ENCODE peak calls at places on chromosomes 3 and 15, in seven cellular contexts. One of them, this sample, is unnamed.

GRCh38 chr3:101643861-101644613 is 32.9 kb downstream of the ZBTB11 start:
- DNase-seq in hepatocyte: no peak
- DNase-seq in neural progenitor cell: no peak
- DNase-seq in SK-N-SH: no peak
- DNase-seq in GM23338: no peak
- DNase-seq in OCI-LY7: no peak
- DNase-seq in GM23248: peak
- DNase-seq in this sample: peak

GRCh38 chr3:185411133-185411532 is 48.2 kb downstream of the MAP3K13 start:
- DNase-seq in hepatocyte: no peak
- DNase-seq in neural progenitor cell: no peak
- DNase-seq in SK-N-SH: no peak
- DNase-seq in GM23338: no peak
- DNase-seq in OCI-LY7: no peak
- DNase-seq in GM23248: peak
- DNase-seq in this sample: no peak

GRCh38 chr3:133887951-133888703 is 7.6 kb downstream of the RAB6B start:
- DNase-seq in hepatocyte: no peak
- DNase-seq in neural progenitor cell: no peak
- DNase-seq in SK-N-SH: no peak
- DNase-seq in GM23338: no peak
- DNase-seq in OCI-LY7: no peak
- DNase-seq in GM23248: peak
- DNase-seq in this sample: no peak

GRCh38 chr15:96046620-96047240 is 283.8 kb upstream of the NR2F2 start:
- DNase-seq in hepatocyte: no peak
- DNase-seq in neural progenitor cell: no peak
- DNase-seq in SK-N-SH: no peak
- DNase-seq in GM23338: peak
- DNase-seq in OCI-LY7: no peak
- DNase-seq in GM23248: peak
- DNase-seq in this sample: no peak

GRCh38 chr15:72199721-72200212 is 2.2 kb upstream of the GRAMD2A start:
- DNase-seq in hepatocyte: peak
- DNase-seq in neural progenitor cell: peak
- DNase-seq in SK-N-SH: peak
- DNase-seq in GM23338: peak
- DNase-seq in OCI-LY7: peak
- DNase-seq in GM23248: peak
- DNase-seq in this sample: peak

GRCh38 chr3:126464494-126464893 is 11.2 kb downstream of the ZXDC start:
- DNase-seq in hepatocyte: no peak
- DNase-seq in neural progenitor cell: no peak
- DNase-seq in SK-N-SH: no peak
- DNase-seq in GM23338: no peak
- DNase-seq in OCI-LY7: no peak
- DNase-seq in GM23248: no peak
- DNase-seq in this sample: no peak

GRCh38 chr15:101689901-101690300 is 34.4 kb downstream of the TARS3 start:
- DNase-seq in hepatocyte: no peak
- DNase-seq in neural progenitor cell: no peak
- DNase-seq in SK-N-SH: no peak
- DNase-seq in GM23338: no peak
- DNase-seq in OCI-LY7: no peak
- DNase-seq in GM23248: peak
- DNase-seq in this sample: no peak

GRCh38 chr15:79439236-79439635 is 7.1 kb downstream of the MINAR1 start:
- DNase-seq in hepatocyte: no peak
- DNase-seq in neural progenitor cell: no peak
- DNase-seq in SK-N-SH: no peak
- DNase-seq in GM23338: no peak
- DNase-seq in OCI-LY7: no peak
- DNase-seq in GM23248: no peak
- DNase-seq in this sample: no peak

GRCh38 chr15:43943511-43943910 is 116.7 kb downstream of the WDR76 start:
- DNase-seq in hepatocyte: no peak
- DNase-seq in neural progenitor cell: no peak
- DNase-seq in SK-N-SH: no peak
- DNase-seq in GM23338: no peak
- DNase-seq in OCI-LY7: no peak
- DNase-seq in GM23248: peak
- DNase-seq in this sample: no peak

GRCh38 chr15:39174332-39174731 is 406.5 kb upstream of the THBS1 start:
- DNase-seq in hepatocyte: no peak
- DNase-seq in neural progenitor cell: no peak
- DNase-seq in SK-N-SH: no peak
- DNase-seq in GM23338: no peak
- DNase-seq in OCI-LY7: no peak
- DNase-seq in GM23248: no peak
- DNase-seq in this sample: no peak

GRCh38 chr3:53859178-53859577 is 12.8 kb downstream of the IL17RB start:
- DNase-seq in hepatocyte: no peak
- DNase-seq in neural progenitor cell: no peak
- DNase-seq in SK-N-SH: no peak
- DNase-seq in GM23338: no peak
- DNase-seq in OCI-LY7: no peak
- DNase-seq in GM23248: no peak
- DNase-seq in this sample: no peak

GRCh38 chr3:34731879-34732278 is 907.4 kb upstream of the ARPP21 start:
- DNase-seq in hepatocyte: no peak
- DNase-seq in neural progenitor cell: no peak
- DNase-seq in SK-N-SH: no peak
- DNase-seq in GM23338: no peak
- DNase-seq in OCI-LY7: no peak
- DNase-seq in GM23248: no peak
- DNase-seq in this sample: no peak
- TF ChIP-seq EZH2phosphoT487 in hepatocyte: no peak
- TF ChIP-seq EZH2phosphoT487 in neural progenitor cell: no peak
- TF ChIP-seq EZH2phosphoT487 in SK-N-SH: no peak
- TF ChIP-seq EZH2phosphoT487 in GM23338: no peak
- TF ChIP-seq EZH2phosphoT487 in OCI-LY7: no peak
- TF ChIP-seq EZH2phosphoT487 in GM23248: no peak
- TF ChIP-seq EZH2phosphoT487 in this sample: no peak

GRCh38 chr3:130088061-130088460 is 6.4 kb downstream of the ALG1L2 start:
- DNase-seq in hepatocyte: no peak
- DNase-seq in neural progenitor cell: no peak
- DNase-seq in SK-N-SH: no peak
- DNase-seq in GM23338: no peak
- DNase-seq in OCI-LY7: no peak
- DNase-seq in GM23248: peak
- DNase-seq in this sample: no peak

GRCh38 chr3:130091958-130092357 is 10.3 kb downstream of the ALG1L2 start:
- DNase-seq in hepatocyte: no peak
- DNase-seq in neural progenitor cell: no peak
- DNase-seq in SK-N-SH: no peak
- DNase-seq in GM23338: no peak
- DNase-seq in OCI-LY7: no peak
- DNase-seq in GM23248: no peak
- DNase-seq in this sample: no peak

GRCh38 chr3:130093741-130094391 is 12.2 kb downstream of the ALG1L2 start:
- DNase-seq in hepatocyte: no peak
- DNase-seq in neural progenitor cell: peak
- DNase-seq in SK-N-SH: no peak
- DNase-seq in GM23338: peak
- DNase-seq in OCI-LY7: peak
- DNase-seq in GM23248: no peak
- DNase-seq in this sample: no peak
- H3K4me3 ChIP-seq in hepatocyte: no peak
- H3K4me3 ChIP-seq in neural progenitor cell: no peak
- H3K4me3 ChIP-seq in SK-N-SH: no peak
- H3K4me3 ChIP-seq in GM23338: no peak
- H3K4me3 ChIP-seq in OCI-LY7: peak
- H3K4me3 ChIP-seq in GM23248: no peak
- H3K4me3 ChIP-seq in this sample: no peak

GRCh38 chr3:84742915-84743314 is 215.9 kb upstream of the CADM2 start:
- DNase-seq in hepatocyte: no peak
- DNase-seq in neural progenitor cell: no peak
- DNase-seq in SK-N-SH: no peak
- DNase-seq in GM23338: no peak
- DNase-seq in OCI-LY7: no peak
- DNase-seq in GM23248: no peak
- DNase-seq in this sample: no peak

GRCh38 chr3:84738101-84738500 is 220.7 kb upstream of the CADM2 start:
- DNase-seq in hepatocyte: no peak
- DNase-seq in neural progenitor cell: no peak
- DNase-seq in SK-N-SH: no peak
- DNase-seq in GM23338: no peak
- DNase-seq in OCI-LY7: no peak
- DNase-seq in GM23248: no peak
- DNase-seq in this sample: no peak
- H3K4me2 ChIP-seq in hepatocyte: no peak
- H3K4me2 ChIP-seq in neural progenitor cell: no peak
- H3K4me2 ChIP-seq in SK-N-SH: no peak
- H3K4me2 ChIP-seq in GM23338: no peak
- H3K4me2 ChIP-seq in OCI-LY7: no peak
- H3K4me2 ChIP-seq in GM23248: no peak
- H3K4me2 ChIP-seq in this sample: no peak

GRCh38 chr15:90483012-90483307 is 46.8 kb upstream of the CRTC3 start:
- DNase-seq in hepatocyte: no peak
- DNase-seq in neural progenitor cell: no peak
- DNase-seq in SK-N-SH: no peak
- DNase-seq in GM23338: no peak
- DNase-seq in OCI-LY7: no peak
- DNase-seq in GM23248: no peak
- DNase-seq in this sample: no peak

GRCh38 chr15:90483640-90484039 is 46.1 kb upstream of the CRTC3 start:
- DNase-seq in hepatocyte: no peak
- DNase-seq in neural progenitor cell: no peak
- DNase-seq in SK-N-SH: no peak
- DNase-seq in GM23338: no peak
- DNase-seq in OCI-LY7: no peak
- DNase-seq in GM23248: no peak
- DNase-seq in this sample: no peak

GRCh38 chr15:90479656-90480055 is 50.1 kb upstream of the CRTC3 start:
- DNase-seq in hepatocyte: peak
- DNase-seq in neural progenitor cell: no peak
- DNase-seq in SK-N-SH: no peak
- DNase-seq in GM23338: no peak
- DNase-seq in OCI-LY7: no peak
- DNase-seq in GM23248: no peak
- DNase-seq in this sample: peak

GRCh38 chr15:90481023-90481422 is 48.7 kb upstream of the CRTC3 start:
- DNase-seq in hepatocyte: no peak
- DNase-seq in neural progenitor cell: no peak
- DNase-seq in SK-N-SH: no peak
- DNase-seq in GM23338: no peak
- DNase-seq in OCI-LY7: peak
- DNase-seq in GM23248: no peak
- DNase-seq in this sample: no peak

DNA sequence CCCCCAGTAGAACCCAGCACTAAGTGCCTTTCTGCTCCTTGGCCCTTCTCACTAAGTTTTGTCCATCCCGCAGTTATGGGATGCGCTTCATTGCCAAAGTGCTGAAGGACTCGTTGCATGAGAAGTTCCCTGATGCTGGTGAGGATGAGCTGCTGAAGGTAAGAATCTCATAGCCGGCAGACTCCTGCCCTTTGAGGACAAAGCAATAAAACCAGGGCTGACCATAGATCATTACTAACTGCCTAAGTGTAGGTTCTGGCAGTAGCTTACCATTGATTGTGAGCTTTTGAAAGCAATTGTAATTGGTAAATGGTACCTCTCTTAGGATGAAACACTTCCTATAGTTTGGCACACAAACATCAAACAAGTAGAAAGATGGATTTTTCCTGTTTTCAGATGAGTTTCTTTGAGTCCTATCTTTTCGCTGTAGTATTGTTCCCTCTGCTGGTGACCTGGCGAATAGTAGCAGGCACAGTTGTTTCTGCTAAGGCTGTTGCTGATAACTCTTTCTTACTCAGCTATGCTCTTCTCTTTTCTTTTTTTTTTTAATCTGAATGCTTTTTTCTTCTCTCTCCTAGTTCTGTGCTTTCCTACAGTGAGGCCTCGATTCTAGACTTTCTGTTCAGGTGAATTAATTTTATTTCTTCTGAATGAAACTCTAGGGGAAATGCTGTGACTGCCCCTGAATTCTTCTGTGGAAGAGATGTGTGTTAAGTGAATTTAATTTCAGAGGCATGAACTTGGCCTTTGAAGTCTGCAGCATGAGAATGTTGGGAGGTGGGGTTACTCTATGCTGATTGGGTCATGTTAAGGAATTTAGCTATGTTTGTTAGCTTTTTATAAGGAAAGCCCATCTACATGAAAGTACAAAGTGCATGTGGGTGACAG is 47.4 kb upstream of the CRTC3 start:
- DNase-seq in hepatocyte: peak
- DNase-seq in neural progenitor cell: peak
- DNase-seq in SK-N-SH: peak
- DNase-seq in GM23338: peak
- DNase-seq in OCI-LY7: peak
- DNase-seq in GM23248: peak
- DNase-seq in this sample: peak
- TF ChIP-seq EZH2phosphoT487 in hepatocyte: no peak
- TF ChIP-seq EZH2phosphoT487 in neural progenitor cell: no peak
- TF ChIP-seq EZH2phosphoT487 in SK-N-SH: no peak
- TF ChIP-seq EZH2phosphoT487 in GM23338: no peak
- TF ChIP-seq EZH2phosphoT487 in OCI-LY7: no peak
- TF ChIP-seq EZH2phosphoT487 in GM23248: no peak
- TF ChIP-seq EZH2phosphoT487 in this sample: no peak

GRCh38 chr15:60244813-60245212 is 153.0 kb downstream of the ANXA2 start:
- DNase-seq in hepatocyte: no peak
- DNase-seq in neural progenitor cell: no peak
- DNase-seq in SK-N-SH: no peak
- DNase-seq in GM23338: no peak
- DNase-seq in OCI-LY7: no peak
- DNase-seq in GM23248: no peak
- DNase-seq in this sample: no peak
- H3K4me3 ChIP-seq in hepatocyte: no peak
- H3K4me3 ChIP-seq in neural progenitor cell: no peak
- H3K4me3 ChIP-seq in SK-N-SH: no peak
- H3K4me3 ChIP-seq in GM23338: no peak
- H3K4me3 ChIP-seq in OCI-LY7: no peak
- H3K4me3 ChIP-seq in GM23248: no peak
- H3K4me3 ChIP-seq in this sample: no peak

GRCh38 chr15:37103475-37104071 is 3.2 kb upstream of the MEIS2 start:
- DNase-seq in hepatocyte: no peak
- DNase-seq in neural progenitor cell: no peak
- DNase-seq in SK-N-SH: no peak
- DNase-seq in GM23338: no peak
- DNase-seq in OCI-LY7: no peak
- DNase-seq in GM23248: no peak
- DNase-seq in this sample: no peak
- H3K4me2 ChIP-seq in hepatocyte: peak
- H3K4me2 ChIP-seq in neural progenitor cell: peak
- H3K4me2 ChIP-seq in SK-N-SH: peak
- H3K4me2 ChIP-seq in GM23338: peak
- H3K4me2 ChIP-seq in OCI-LY7: no peak
- H3K4me2 ChIP-seq in GM23248: peak
- H3K4me2 ChIP-seq in this sample: no peak

DNA sequence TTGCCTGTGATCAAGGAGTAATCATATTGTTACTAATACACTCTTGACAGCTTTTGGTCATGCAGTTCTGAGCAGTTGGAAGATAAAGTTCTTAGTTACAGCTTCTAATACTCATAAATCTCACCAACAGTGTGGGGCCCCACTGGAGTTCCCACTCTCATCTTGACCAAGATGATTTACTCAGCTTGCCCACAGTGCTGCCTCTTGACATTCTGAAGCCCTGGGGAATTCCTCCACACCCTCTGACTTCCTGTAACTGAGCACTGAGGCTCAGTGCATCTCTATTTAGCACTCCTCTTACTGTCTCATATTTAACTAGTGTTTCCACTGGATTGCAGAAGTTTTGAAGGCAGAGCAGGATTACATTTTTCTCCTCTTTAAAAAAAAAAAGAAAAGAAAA is 1.9 kb upstream of the ARL6IP5 start:
- DNase-seq in hepatocyte: peak
- DNase-seq in neural progenitor cell: no peak
- DNase-seq in SK-N-SH: no peak
- DNase-seq in GM23338: no peak
- DNase-seq in OCI-LY7: peak
- DNase-seq in GM23248: peak
- DNase-seq in this sample: no peak
- TF ChIP-seq EZH2phosphoT487 in hepatocyte: no peak
- TF ChIP-seq EZH2phosphoT487 in neural progenitor cell: no peak
- TF ChIP-seq EZH2phosphoT487 in SK-N-SH: no peak
- TF ChIP-seq EZH2phosphoT487 in GM23338: no peak
- TF ChIP-seq EZH2phosphoT487 in OCI-LY7: no peak
- TF ChIP-seq EZH2phosphoT487 in GM23248: peak
- TF ChIP-seq EZH2phosphoT487 in this sample: no peak

This sample was measured in PC-3.